ENCODE peak calls at places on chromosomes 6 and 20, in five cellular contexts. T, I, X, N and Y are unnamed samples.

GRCh38 chr6:42010185-42010872 is 40.0 kb upstream of the TAF8 start:
- DNase-seq in X (no peak), N (no peak), I (peak; percentile 79), T (no peak), Y (peak; percentile 57)

GRCh38 chr6:2816158-2816557 is 25.5 kb downstream of the SERPINB1 start:
- DNase-seq in T (no peak), I (no peak), N (no peak), X (no peak), Y (no peak)

GRCh38 chr20:37935435-37935834 is 32.5 kb downstream of the VSTM2L start:
- DNase-seq in X (no peak), I (no peak), T (no peak), N (no peak), Y (no peak)

GRCh38 chr6:30759575-30760239 is 15.4 kb upstream of the IER3 start:
- DNase-seq in N (no peak), X (no peak), I (no peak), T (peak; percentile 97), Y (no peak)

GRCh38 chr6:31940256-31940664 is 5.6 kb upstream of the CFB start:
- DNase-seq in I (no peak), N (no peak), X (no peak), T (peak; percentile 78), Y (no peak)

GRCh38 chr6:16334671-16335070 is 96.3 kb downstream of the GMPR start:
- DNase-seq in X (no peak), T (no peak), N (no peak), I (no peak), Y (peak; percentile 49)

GRCh38 chr6:140078552-140079126 is 704.2 kb upstream of the CITED2 start:
- DNase-seq in T (no peak), N (no peak), X (no peak), I (no peak), Y (no peak)

GRCh38 chr6:21597706-21598273 is 4.2 kb downstream of the SOX4 start:
- DNase-seq in N (no peak), T (no peak), I (no peak), X (peak; percentile 42), Y (no peak)

GRCh38 chr6:32854376-32855178 is 585 bp downstream of the PSMB9 start:
- DNase-seq in X (peak; percentile 30), N (no peak), I (peak; percentile 39), T (no peak), Y (no peak)

GRCh38 chr6:48389146-48390043 is 278.4 kb upstream of the PTCHD4 start:
- DNase-seq in T (no peak), N (no peak), I (no peak), X (no peak), Y (no peak)

GRCh38 chr6:31441368-31442267 is 38.2 kb downstream of the MICA start:
- DNase-seq in T (peak; percentile 60), X (peak; percentile 75), N (no peak), I (peak; percentile 88), Y (peak; percentile 77)

GRCh38 chr20:50750145-50750671 is 18.8 kb downstream of the PARD6B start:
- DNase-seq in T (no peak), X (no peak), N (no peak), I (no peak), Y (no peak)

GRCh38 chr6:90469906-90470305 is 117.0 kb downstream of the MAP3K7 start:
- DNase-seq in N (no peak), I (no peak), X (no peak), T (no peak), Y (no peak)

GRCh38 chr20:3706774-3707507 is 5.5 kb downstream of the SIGLEC1 start:
- DNase-seq in I (no peak), N (no peak), X (no peak), T (no peak), Y (no peak)

GRCh38 chr6:160102399-160102798 is 19.2 kb upstream of the SLC22A1 start:
- DNase-seq in T (no peak), N (no peak), I (no peak), X (no peak), Y (no peak)

GRCh38 chr6:160103825-160104100 is 17.9 kb upstream of the SLC22A1 start:
- DNase-seq in N (no peak), X (no peak), I (no peak), T (no peak), Y (no peak)

GRCh38 chr6:160104821-160105517 is 16.6 kb upstream of the SLC22A1 start:
- DNase-seq in I (no peak), T (no peak), N (no peak), X (no peak), Y (no peak)

GRCh38 chr6:160101262-160102205 is 20.1 kb upstream of the SLC22A1 start:
- DNase-seq in T (no peak), I (peak; percentile 93), N (no peak), X (no peak), Y (no peak)

GRCh38 chr6:160102956-160103824 is 18.4 kb upstream of the SLC22A1 start:
- DNase-seq in X (peak; percentile 45), N (no peak), I (peak; percentile 52), T (peak; percentile 45), Y (no peak)
- TF ChIP-seq GABPA in X (no peak), N (no peak), I (no peak), T (no peak), Y (no peak)

DNA sequence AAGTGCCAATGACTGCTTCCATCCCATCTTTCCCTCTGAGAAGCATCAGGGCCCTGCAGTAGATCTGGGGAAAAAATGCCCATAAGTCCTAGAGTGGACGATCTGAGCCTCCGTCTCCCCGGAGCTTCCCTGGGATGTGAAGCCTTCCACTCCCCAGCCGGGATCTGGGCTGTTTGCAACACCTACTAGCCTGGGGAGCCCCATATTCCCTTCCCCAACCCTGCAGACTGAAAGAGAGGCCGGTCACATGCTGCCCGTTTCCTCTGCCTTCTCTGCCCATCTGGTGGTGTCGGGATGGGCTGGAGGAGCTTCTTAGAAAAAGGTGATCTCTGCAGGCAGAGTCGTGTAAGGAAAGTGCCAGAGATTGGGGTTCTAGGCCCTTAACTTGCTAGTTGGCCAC is 1.1 kb downstream of the SNPH start:
- DNase-seq in X (no peak), T (no peak), N (no peak), I (no peak), Y (no peak)
- H3K27ac ChIP-seq in X (no peak overlapping the region), T (no peak overlapping the region), N (no peak overlapping the region), I (no peak overlapping the region), Y (no peak overlapping the region)

DNA sequence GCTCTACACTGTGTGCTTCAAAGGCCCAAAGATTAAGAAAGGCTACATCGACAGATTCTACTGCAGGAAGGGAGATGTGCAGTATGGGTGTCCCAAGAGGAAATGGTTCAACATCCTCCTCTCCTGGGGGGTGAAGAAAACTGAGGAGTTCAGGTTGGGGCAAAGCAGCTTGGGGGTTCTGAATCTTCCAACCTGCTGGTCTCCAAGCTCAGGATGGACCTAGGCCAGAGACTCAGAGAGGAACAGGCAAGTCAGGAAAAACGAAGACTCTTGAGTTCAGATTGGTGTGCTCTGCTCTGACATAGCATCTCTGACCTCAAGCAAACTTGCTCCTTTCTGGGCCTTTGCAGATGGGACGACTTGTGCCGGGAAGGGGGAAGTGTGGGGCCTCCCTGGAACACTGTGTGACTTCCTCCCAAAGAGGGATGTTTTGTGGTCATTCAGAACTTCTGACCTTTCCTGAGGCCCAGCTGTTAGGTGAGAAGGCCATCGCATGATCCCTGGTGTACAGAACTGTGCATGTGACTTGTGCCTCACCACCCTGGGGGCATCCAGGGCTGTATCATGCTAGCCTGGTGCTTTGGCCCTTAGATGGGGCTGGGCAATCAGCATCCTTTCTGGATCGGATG is 31.1 kb downstream of the DAAM2 start:
- DNase-seq in T (no peak), X (no peak), N (no peak), I (no peak), Y (no peak)
- TF ChIP-seq REST in T (no peak), X (no peak), N (no peak), I (no peak), Y (no peak)

GRCh38 chr6:142867988-142868818 is 76.8 kb downstream of the HIVEP2 start:
- DNase-seq in N (no peak), X (no peak), T (peak; percentile 99), I (no peak), Y (peak; percentile 18)
- TF ChIP-seq GABPA in N (no peak), X (no peak), T (no peak), I (peak; percentile 18), Y (no peak)